ENCODE peak calls at places on chromosomes 4 and X, in five cellular contexts. W is breast epithelium, H is iris pigment epithelial cell, J is M059J, R is COR-L47. E is an unnamed sample.

GRCh38 chrX:69412661-69413060 is 91.5 kb upstream of the NALF2 start:
- DNase-seq in R (no peak), W (no peak), J (no peak), H (no peak), E (no peak)

GRCh38 chr4:174764105-174764729 is 64.8 kb downstream of the GLRA3 start:
- DNase-seq in J (peak), R (peak), W (no peak), H (peak), E (no peak)

GRCh38 chrX:23901065-23901464 is 6.7 kb downstream of the APOO start:
- DNase-seq in H (peak), J (peak), W (peak), R (no peak), E (no peak)

GRCh38 chr4:141807501-141807900 is 171.1 kb downstream of the IL15 start:
- DNase-seq in W (no peak), J (peak), H (peak), R (no peak), E (no peak)

GRCh38 chrX:119266364-119266995 is 30.4 kb downstream of the PGRMC1 start:
- DNase-seq in W (no peak), H (peak), R (no peak), J (peak), E (no peak)

GRCh38 chr4:78560296-78560963 is 8.9 kb downstream of the ANXA3 start:
- DNase-seq in J (peak), H (peak), W (no peak), R (no peak), E (no peak)

GRCh38 chr4:80173387-80173786 is 23.9 kb upstream of the PRDM8 start:
- DNase-seq in H (peak), R (no peak), J (peak), W (no peak), E (no peak)

GRCh38 chr4:10605746-10606482 is 78.7 kb downstream of the CLNK start:
- DNase-seq in W (no peak), J (peak), R (no peak), H (peak), E (no peak)

GRCh38 chr4:7326693-7327340 is 107.9 kb downstream of the PSAPL1 start:
- DNase-seq in H (no peak), W (no peak), J (no peak), R (no peak), E (no peak)

GRCh38 chr4:186689476-186689875 is 34.2 kb downstream of the FAT1 start:
- DNase-seq in W (no peak), H (no peak), J (no peak), R (no peak), E (no peak)

GRCh38 chrX:146224442-146224841 is 406.8 kb downstream of the SLITRK2 start:
- DNase-seq in J (no peak), H (peak), R (no peak), W (no peak), E (no peak)

GRCh38 chr4:158535130-158535614 is 13.5 kb downstream of the RXFP1 start:
- DNase-seq in W (no peak), H (peak), R (no peak), J (peak), E (no peak)

GRCh38 chr4:70979445-70980008 is 13.9 kb upstream of the DCK start:
- DNase-seq in H (no peak), J (no peak), W (no peak), R (no peak), E (no peak)

GRCh38 chr4:88592600-88593448 is 544 bp downstream of the HERC3 start:
- DNase-seq in R (peak), W (peak), H (peak), J (peak), E (peak)

GRCh38 chrX:110001702-110002299 is 1.1 kb upstream of the TMEM164 start:
- DNase-seq in R (no peak), J (no peak), H (no peak), W (no peak), E (no peak)

GRCh38 chr4:48939785-48940184 is 33.2 kb upstream of the OCIAD2 start:
- DNase-seq in H (peak), R (no peak), J (peak), W (peak), E (no peak)

GRCh38 chr4:42151568-42152506 is 618 bp downstream of the BEND4 start:
- DNase-seq in W (no peak), H (no peak), J (no peak), R (peak), E (no peak)

GRCh38 chr4:22416403-22416802 is 99.5 kb downstream of the ADGRA3 start:
- DNase-seq in W (no peak), R (no peak), H (peak), J (no peak), E (no peak)

GRCh38 chr4:178242655-178243054 is 800.4 kb upstream of the AGA start:
- DNase-seq in H (no peak), W (no peak), J (no peak), R (no peak), E (no peak)

GRCh38 chr4:6302869-6303268 is 33.2 kb downstream of the WFS1 start:
- DNase-seq in W (no peak), J (no peak), R (no peak), H (no peak), E (no peak)

GRCh38 chrX:74534569-74535038 is 79.8 kb downstream of the RLIM start:
- DNase-seq in J (peak), W (no peak), H (peak), R (no peak), E (no peak)

E was measured in ascending aorta.